ENCODE peak calls at places on chromosomes 2 and 18, in nine cellular contexts. P, Z, Q, I, R, W, E, J and G are unnamed samples.

GRCh38 chr2:137208361-137208973 is 443.1 kb downstream of the THSD7B start:
- DNase-seq in P (no peak), Z (peak), Q (no peak), I (no peak), R (no peak), W (no peak), E (no peak), J (no peak), G (no peak)

GRCh38 chr18:35542356-35542755 is 39.2 kb upstream of the GALNT1 start:
- DNase-seq in P (no peak), Z (no peak), Q (no peak), I (no peak), R (no peak), W (no peak), E (no peak), J (no peak), G (no peak)

GRCh38 chr2:71277536-71278103 is 50.7 kb upstream of the PAIP2B start:
- DNase-seq in P (peak), Z (peak), Q (no peak), I (peak), R (no peak), W (peak), E (peak), J (peak), G (no peak)

GRCh38 chr2:113219525-113219888 is 45.7 kb downstream of the PSD4 start:
- DNase-seq in P (no peak), Z (no peak), Q (no peak), I (no peak), R (no peak), W (no peak), E (no peak), J (no peak), G (no peak)

GRCh38 chr2:197850882-197851281 is 46.5 kb downstream of the PLCL1 start:
- DNase-seq in P (no peak), Z (no peak), Q (no peak), I (no peak), R (no peak), W (no peak), E (no peak), J (no peak), G (no peak)

GRCh38 chr18:2939317-2939716 is 73.6 kb downstream of the LPIN2 start:
- DNase-seq in P (no peak), Z (no peak), Q (peak), I (no peak), R (no peak), W (no peak), E (no peak), J (no peak), G (no peak)

GRCh38 chr2:168478206-168478605 is 22.1 kb downstream of the CERS6 start:
- DNase-seq in P (no peak), Z (no peak), Q (no peak), I (no peak), R (no peak), W (no peak), E (no peak), J (no peak), G (no peak)

GRCh38 chr18:3345452-3345851 is 83.5 kb downstream of the MYL12B start:
- DNase-seq in P (no peak), Z (no peak), Q (no peak), I (no peak), R (no peak), W (no peak), E (no peak), J (no peak), G (no peak)

GRCh38 chr2:33275689-33276444 is 200.6 kb upstream of the RASGRP3 start:
- DNase-seq in P (peak), Z (peak), Q (peak), I (peak), R (peak), W (no peak), E (no peak), J (peak), G (no peak)

GRCh38 chr18:21897811-21898210 is 157.2 kb downstream of the MIB1 start:
- DNase-seq in P (peak), Z (peak), Q (peak), I (peak), R (no peak), W (peak), E (no peak), J (peak), G (no peak)

GRCh38 chr2:30655211-30655610 is 152.0 kb downstream of the CAPN13 start:
- DNase-seq in P (no peak), Z (no peak), Q (no peak), I (no peak), R (no peak), W (no peak), E (no peak), J (no peak), G (no peak)

GRCh38 chr2:118588826-118589225 is 258.6 kb downstream of the EN1 start:
- DNase-seq in P (no peak), Z (no peak), Q (no peak), I (no peak), R (no peak), W (no peak), E (no peak), J (no peak), G (no peak)

GRCh38 chr2:172408143-172408766 is 19.1 kb upstream of the ITGA6 start:
- DNase-seq in P (no peak), Z (no peak), Q (no peak), I (no peak), R (no peak), W (no peak), E (no peak), J (no peak), G (no peak)

GRCh38 chr18:6811816-6812215 is 82.3 kb downstream of the ARHGAP28 start:
- DNase-seq in P (no peak), Z (no peak), Q (no peak), I (no peak), R (no peak), W (no peak), E (no peak), J (no peak), G (no peak)

GRCh38 chr18:12518326-12518725 is 110.6 kb downstream of the PRELID3A start:
- DNase-seq in P (no peak), Z (peak), Q (no peak), I (no peak), R (no peak), W (no peak), E (no peak), J (no peak), G (no peak)

GRCh38 chr18:27363918-27364317 is 178.8 kb upstream of the CHST9 start:
- DNase-seq in P (no peak), Z (no peak), Q (no peak), I (no peak), R (no peak), W (no peak), E (no peak), J (peak), G (no peak)

GRCh38 chr2:157233506-157233905 is 24.0 kb upstream of the GALNT5 start:
- DNase-seq in P (no peak), Z (no peak), Q (no peak), I (no peak), R (no peak), W (no peak), E (no peak), J (no peak), G (no peak)

GRCh38 chr2:173706936-173707335 is 258.2 kb downstream of the SP3 start:
- DNase-seq in P (no peak), Z (no peak), Q (no peak), I (no peak), R (no peak), W (no peak), E (no peak), J (no peak), G (no peak)

GRCh38 chr2:150607471-150607870 is 120.0 kb upstream of the RND3 start:
- DNase-seq in P (no peak), Z (no peak), Q (no peak), I (no peak), R (no peak), W (no peak), E (no peak), J (no peak), G (no peak)

GRCh38 chr2:201129044-201129505 is 13.1 kb downstream of the CFLAR start:
- DNase-seq in P (no peak), Z (peak), Q (peak), I (no peak), R (no peak), W (no peak), E (no peak), J (peak), G (no peak)

GRCh38 chr2:40369619-40370397 is 82.1 kb downstream of the SLC8A1 start:
- DNase-seq in P (no peak), Z (no peak), Q (no peak), I (no peak), R (no peak), W (no peak), E (no peak), J (peak), G (no peak)

GRCh38 chr2:107711941-107712340 is 114.8 kb upstream of the RGPD4 start:
- DNase-seq in P (no peak), Z (no peak), Q (no peak), I (no peak), R (no peak), W (no peak), E (no peak), J (no peak), G (no peak)

GRCh38 chr2:203647579-203647978 is 58.9 kb upstream of the CD28 start:
- DNase-seq in P (no peak), Z (no peak), Q (no peak), I (no peak), R (no peak), W (no peak), E (no peak), J (no peak), G (no peak)

GRCh38 chr2:70893186-70893585 is 42.5 kb upstream of the ATP6V1B1 start:
- DNase-seq in P (no peak), Z (no peak), Q (peak), I (no peak), R (no peak), W (no peak), E (no peak), J (no peak), G (no peak)

GRCh38 chr2:71856709-71857525 is 290.7 kb downstream of the CYP26B1 start:
- DNase-seq in P (no peak), Z (no peak), Q (no peak), I (peak), R (no peak), W (no peak), E (no peak), J (peak), G (no peak)

GRCh38 chr2:157837851-157838441 is 38.2 kb downstream of the ACVR1 start:
- DNase-seq in P (no peak), Z (peak), Q (no peak), I (no peak), R (peak), W (no peak), E (no peak), J (peak), G (peak)

GRCh38 chr18:50297621-50298442 is 10.3 kb upstream of the CXXC1 start:
- DNase-seq in P (no peak), Z (peak), Q (peak), I (no peak), R (peak), W (peak), E (peak), J (peak), G (no peak)

GRCh38 chr2:111200333-111200879 is 79.7 kb downstream of the BCL2L11 start:
- DNase-seq in P (no peak), Z (no peak), Q (no peak), I (no peak), R (no peak), W (no peak), E (no peak), J (peak), G (peak)

GRCh38 chr2:100017633-100018032 is 124.8 kb downstream of the AFF3 start:
- DNase-seq in P (no peak), Z (no peak), Q (no peak), I (no peak), R (no peak), W (no peak), E (no peak), J (no peak), G (no peak)

GRCh38 chr2:28974252-28974651 is 6.8 kb upstream of the TOGARAM2 start:
- DNase-seq in P (no peak), Z (no peak), Q (no peak), I (no peak), R (no peak), W (no peak), E (no peak), J (no peak), G (no peak)

GRCh38 chr2:15049096-15049993 is 416.8 kb downstream of the LRATD1 start:
- DNase-seq in P (no peak), Z (no peak), Q (no peak), I (no peak), R (no peak), W (no peak), E (no peak), J (no peak), G (peak)

GRCh38 chr18:10057808-10058791 is 144.3 kb downstream of the VAPA start:
- DNase-seq in P (no peak), Z (no peak), Q (no peak), I (no peak), R (no peak), W (no peak), E (no peak), J (peak), G (no peak)

GRCh38 chr18:75124967-75125358 is 84.0 kb downstream of the PTGR3 start:
- DNase-seq in P (no peak), Z (no peak), Q (no peak), I (no peak), R (no peak), W (no peak), E (no peak), J (no peak), G (no peak)

DNA sequence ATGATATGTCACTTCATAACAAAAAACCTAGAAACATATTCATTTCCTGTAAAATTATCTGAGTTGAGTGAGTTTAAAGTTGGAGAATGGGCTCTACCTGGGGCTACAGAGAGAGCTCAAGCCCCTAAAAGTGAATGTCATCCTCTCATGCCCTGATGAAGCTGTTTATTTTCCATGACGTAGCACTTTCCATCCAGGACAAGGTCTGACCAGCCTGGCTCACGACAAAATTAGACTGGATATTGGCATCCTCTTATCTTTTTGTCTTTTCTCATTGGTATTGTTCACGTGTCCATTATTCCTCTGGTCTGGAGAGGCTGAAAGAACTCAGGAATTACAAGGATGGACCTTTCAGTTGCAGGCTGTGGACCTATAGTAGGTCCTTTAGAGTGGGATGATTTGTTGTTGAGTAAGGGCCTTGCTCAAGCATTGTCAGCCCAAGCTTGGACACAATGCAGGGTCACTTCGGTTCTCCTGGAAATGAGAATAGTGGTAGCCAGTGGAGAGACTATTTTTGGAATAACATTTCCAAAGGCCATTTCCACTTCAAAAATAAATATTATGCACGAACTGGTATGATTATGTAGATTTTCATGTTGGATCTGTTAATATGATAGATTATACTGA is 24.4 kb upstream of the TDRD15 start:
- DNase-seq in P (no peak), Z (no peak), Q (no peak), I (no peak), R (no peak), W (no peak), E (no peak), J (no peak), G (no peak)
- TF ChIP-seq POLR2A in P (no peak), Z (no peak), Q (no peak), I (no peak), R (no peak), W (no peak), E (no peak), J (no peak), G (no peak)

GRCh38 chr2:183490930-183491329 is 366.7 kb downstream of the NUP35 start:
- DNase-seq in P (no peak), Z (no peak), Q (no peak), I (no peak), R (peak), W (no peak), E (peak), J (no peak), G (no peak)

GRCh38 chr2:183493060-183493459 is 368.8 kb downstream of the NUP35 start:
- DNase-seq in P (no peak), Z (no peak), Q (no peak), I (no peak), R (no peak), W (no peak), E (no peak), J (no peak), G (no peak)

GRCh38 chr2:183495589-183496267 is 371.5 kb downstream of the NUP35 start:
- DNase-seq in P (no peak), Z (no peak), Q (no peak), I (no peak), R (no peak), W (no peak), E (no peak), J (no peak), G (no peak)

DNA sequence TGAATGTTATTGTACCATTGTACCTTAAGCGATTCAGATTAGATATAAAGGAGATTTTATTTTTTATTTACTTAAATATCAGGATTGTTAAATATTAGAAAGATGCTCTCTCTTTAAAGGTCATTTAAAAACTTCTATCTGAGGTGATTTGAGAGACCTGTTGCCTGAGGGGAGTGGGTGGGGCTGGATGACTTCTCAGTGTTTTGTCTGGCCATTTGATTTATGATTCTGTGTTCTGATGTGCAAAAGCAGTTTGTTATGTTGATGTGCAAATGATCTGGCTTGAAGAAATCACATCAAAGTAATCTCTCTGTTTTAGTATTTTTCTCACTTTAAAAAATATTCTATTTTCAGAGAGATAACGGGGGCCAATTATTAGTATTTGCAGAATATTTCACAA is 370.8 kb downstream of the NUP35 start:
- DNase-seq in P (no peak), Z (no peak), Q (no peak), I (no peak), R (no peak), W (no peak), E (no peak), J (no peak), G (no peak)
- TF ChIP-seq POLR2A in P (no peak), Z (no peak), Q (no peak), I (no peak), R (no peak), W (no peak), E (no peak), J (no peak), G (no peak)

GRCh38 chr2:238176565-238176964 is 17.8 kb downstream of the ERFE start:
- DNase-seq in P (no peak), Z (no peak), Q (no peak), I (no peak), R (no peak), W (no peak), E (no peak), J (no peak), G (no peak)

GRCh38 chr2:238172439-238172838 is 13.7 kb downstream of the ERFE start:
- DNase-seq in P (no peak), Z (no peak), Q (no peak), I (no peak), R (no peak), W (no peak), E (no peak), J (no peak), G (no peak)

GRCh38 chr2:238173692-238174091 is 14.9 kb downstream of the ERFE start:
- DNase-seq in P (no peak), Z (no peak), Q (no peak), I (no peak), R (no peak), W (no peak), E (no peak), J (no peak), G (no peak)

GRCh38 chr2:238174701-238175100 is 15.9 kb downstream of the ERFE start:
- DNase-seq in P (no peak), Z (no peak), Q (no peak), I (no peak), R (no peak), W (no peak), E (no peak), J (no peak), G (no peak)

DNA sequence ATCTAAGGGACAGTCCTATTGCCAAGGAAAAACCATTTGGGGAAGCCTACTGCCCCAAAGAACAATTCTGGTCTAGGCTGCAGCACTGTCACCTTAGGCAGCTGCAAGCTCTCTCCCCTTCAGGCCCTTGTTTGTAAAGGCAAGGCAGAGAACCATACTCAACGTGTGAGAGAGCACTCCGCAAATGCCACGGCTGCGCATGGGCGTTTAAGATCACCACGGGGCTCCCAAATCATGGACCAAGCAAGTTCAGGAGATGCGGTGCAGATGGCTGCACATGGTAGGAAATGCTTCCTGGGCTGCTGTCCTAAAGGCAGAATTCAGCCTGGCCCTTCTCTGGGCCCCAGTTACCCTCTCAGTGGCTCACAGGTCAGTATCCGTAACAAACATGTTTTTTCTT is 15.5 kb downstream of the ERFE start:
- DNase-seq in P (no peak), Z (no peak), Q (no peak), I (no peak), R (no peak), W (no peak), E (no peak), J (no peak), G (no peak)
- TF ChIP-seq POLR2A in P (no peak), Z (no peak), Q (no peak), I (no peak), R (no peak), W (no peak), E (no peak), J (no peak), G (no peak)

GRCh38 chr2:6865346-6866238 is at the start of gene CMPK2:
- DNase-seq in P (no peak), Z (peak), Q (peak), I (peak), R (peak), W (peak), E (peak), J (peak), G (peak)
- TF ChIP-seq POLR2A in P (no peak), Z (peak), Q (no peak), I (no peak), R (no peak), W (peak), E (peak), J (no peak), G (no peak)

DNA sequence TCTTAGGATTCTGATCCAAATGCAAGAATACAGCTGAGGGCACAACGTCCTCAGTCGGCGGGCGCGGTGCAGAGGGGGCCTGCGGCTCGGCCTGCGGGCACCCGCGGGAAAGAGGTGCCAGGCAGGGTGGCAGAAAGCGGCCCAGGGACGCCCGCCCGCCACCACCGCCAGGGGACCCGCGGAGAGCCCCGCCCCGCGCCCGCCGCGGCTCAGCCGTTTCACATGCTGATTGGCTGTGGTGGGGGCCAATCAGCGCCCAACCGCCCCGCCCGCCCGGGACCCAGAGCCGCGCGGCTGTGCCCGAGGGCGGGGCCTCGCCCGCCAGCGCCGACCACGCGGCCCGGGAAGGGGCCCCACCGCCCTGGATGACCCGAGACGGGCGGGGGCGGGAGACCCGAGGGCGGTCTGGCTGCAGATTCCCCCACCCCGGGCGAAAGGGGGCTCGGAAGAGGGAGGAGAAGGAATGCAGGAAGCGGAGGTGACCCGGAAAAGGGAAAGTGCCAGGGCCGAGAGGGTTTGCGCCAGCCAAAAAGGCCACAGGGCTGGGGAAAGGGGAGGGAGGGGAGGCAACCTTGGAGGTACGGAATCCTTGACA is 8.0 kb downstream of the IRS1 start:
- DNase-seq in P (no peak), Z (peak), Q (peak), I (peak), R (peak), W (peak), E (peak), J (peak), G (no peak)
- TF ChIP-seq POLR2A in P (no peak), Z (peak), Q (no peak), I (peak), R (no peak), W (peak), E (peak), J (no peak), G (peak)

GRCh38 chr2:161308178-161308955 is at the start of gene PSMD14:
- DNase-seq in P (peak), Z (peak), Q (peak), I (peak), R (peak), W (peak), E (peak), J (peak), G (peak)
- TF ChIP-seq POLR2A in P (peak), Z (peak), Q (no peak), I (peak), R (peak), W (peak), E (peak), J (peak), G (no peak)